ENCODE peak calls at places on chromosomes 6 and 20, in six cellular contexts. P is bronchial epithelial cell, R is neural progenitor cell, L is NB4, U is HL-60, Z is brain microvascular endothelial cell. N is an unnamed sample.

GRCh38 chr6:54695815-54696214 is 150.8 kb upstream of the FAM83B start:
- DNase-seq in P (no peak), R (no peak), L (peak), U (no peak), Z (no peak), N (no peak)

GRCh38 chr6:29602564-29603361 is 17.8 kb downstream of the OR2H2 start:
- DNase-seq in P (no peak), R (peak), L (peak), U (no peak), Z (peak), N (peak)

GRCh38 chr6:33860706-33861474 is 57.1 kb upstream of the MLN start:
- DNase-seq in P (peak), R (no peak), L (peak), U (no peak), Z (no peak), N (peak)

GRCh38 chr6:12760911-12761310 is 44.3 kb downstream of the PHACTR1 start:
- DNase-seq in P (no peak), R (no peak), L (no peak), U (no peak), Z (no peak), N (no peak)

GRCh38 chr6:53746442-53747103 is 48.2 kb upstream of the LRRC1 start:
- DNase-seq in P (peak), R (peak), L (no peak), U (no peak), Z (no peak), N (no peak)

GRCh38 chr6:71608646-71609045 is 277.7 kb upstream of the RIMS1 start:
- DNase-seq in P (peak), R (no peak), L (no peak), U (no peak), Z (no peak), N (no peak)

GRCh38 chr20:57717797-57718196 is 8.0 kb upstream of the PMEPA1 start:
- DNase-seq in P (peak), R (no peak), L (no peak), U (no peak), Z (no peak), N (no peak)

GRCh38 chr6:136012198-136012884 is 160.8 kb downstream of the PDE7B start:
- DNase-seq in P (peak), R (no peak), L (no peak), U (no peak), Z (peak), N (no peak)

GRCh38 chr6:31821301-31822037 is 6.1 kb upstream of the HSPA1B start:
- DNase-seq in P (no peak), R (peak), L (peak), U (no peak), Z (no peak), N (peak)

GRCh38 chr6:24672573-24673182 is 5.8 kb downstream of the ACOT13 start:
- DNase-seq in P (no peak), R (no peak), L (no peak), U (no peak), Z (no peak), N (no peak)

GRCh38 chr6:46655803-46656202 is 3.0 kb downstream of the SLC25A27 start:
- DNase-seq in P (no peak), R (peak), L (peak), U (no peak), Z (no peak), N (peak)

GRCh38 chr6:106972500-106972899 is 2.0 kb downstream of the CD24 start:
- DNase-seq in P (no peak), R (peak), L (no peak), U (no peak), Z (no peak), N (no peak)

GRCh38 chr6:3453410-3453809 is 3.4 kb downstream of the SLC22A23 start:
- DNase-seq in P (no peak), R (no peak), L (no peak), U (no peak), Z (no peak), N (no peak)

GRCh38 chr6:28977351-28978136 is 27.6 kb downstream of the ZNF311 start:
- DNase-seq in P (peak), R (peak), L (peak), U (peak), Z (peak), N (no peak)

GRCh38 chr6:42428326-42429041 is 23.2 kb downstream of the TRERF1 start:
- DNase-seq in P (no peak), R (peak), L (no peak), U (no peak), Z (no peak), N (no peak)

GRCh38 chr20:50113420-50114224 is 672 bp upstream of the UBE2V1 start:
- DNase-seq in P (no peak), R (no peak), L (no peak), U (no peak), Z (no peak), N (no peak)

GRCh38 chr6:30647039-30647801 is at the start of gene C6orf136:
- DNase-seq in P (peak), R (peak), L (peak), U (peak), Z (peak), N (peak)

GRCh38 chr6:28758046-28758817 is 165.6 kb downstream of the TRIM27 start:
- DNase-seq in P (peak), R (peak), L (peak), U (no peak), Z (peak), N (peak)

GRCh38 chr6:108711831-108712230 is 136.4 kb upstream of the ARMC2 start:
- DNase-seq in P (no peak), R (no peak), L (no peak), U (no peak), Z (no peak), N (no peak)
- H3K4me3 ChIP-seq in P (no peak), R (no peak), L (no peak), U (no peak), Z (no peak), N (no peak)

GRCh38 chr6:1389791-1390070 is 355 bp downstream of the FOXF2 start:
- DNase-seq in P (no peak), R (peak), L (no peak), U (no peak), Z (no peak), N (no peak)
- H3K4me3 ChIP-seq in P (no peak), R (peak), L (no peak), U (no peak), Z (no peak), N (peak)

GRCh38 chr6:277746-278145 is 14.5 kb upstream of the DUSP22 start:
- DNase-seq in P (no peak), R (no peak), L (no peak), U (no peak), Z (no peak), N (no peak)

GRCh38 chr6:278494-278893 is 13.8 kb upstream of the DUSP22 start:
- DNase-seq in P (no peak), R (no peak), L (no peak), U (no peak), Z (no peak), N (no peak)

DNA sequence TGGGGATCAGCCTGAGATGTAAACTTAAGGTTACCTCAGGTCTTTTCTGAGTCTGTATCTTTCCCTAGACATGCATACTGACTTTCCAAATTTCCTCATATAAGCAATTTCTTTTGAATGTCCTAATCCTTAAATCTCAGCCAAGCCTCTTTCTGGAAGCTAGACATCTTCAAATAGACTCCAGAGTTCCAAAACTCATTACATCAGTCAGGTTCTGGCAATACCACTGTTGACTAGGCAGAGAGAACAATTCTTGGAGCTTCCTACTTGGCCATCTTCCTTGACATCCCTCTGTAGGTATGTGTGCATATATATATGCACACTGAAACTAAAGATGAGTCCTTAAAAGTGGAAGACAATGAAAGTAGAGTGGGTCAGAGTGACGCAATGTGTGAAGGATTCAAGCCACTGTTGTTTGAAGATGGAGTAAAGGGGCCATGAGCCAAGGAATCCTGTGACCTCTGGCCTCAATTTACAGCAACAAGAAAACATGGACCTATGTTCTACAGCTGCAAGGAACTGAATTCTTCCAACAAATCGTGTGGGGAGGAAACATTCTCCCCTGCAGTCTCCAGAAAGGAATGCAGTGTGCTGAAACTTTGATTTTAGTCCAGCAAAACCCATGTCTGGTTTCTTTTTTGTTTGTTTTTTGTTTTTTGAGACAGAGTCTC is 18.7 kb upstream of the DUSP22 start:
- DNase-seq in P (no peak), R (no peak), L (no peak), U (no peak), Z (no peak), N (no peak)
- H3K4me3 ChIP-seq in P (no peak), R (no peak), L (no peak), U (no peak), Z (no peak), N (no peak)

GRCh38 chr6:73169633-73170032 is 55.7 kb downstream of the KHDC1L start:
- DNase-seq in P (peak), R (no peak), L (no peak), U (no peak), Z (no peak), N (no peak)
- H3K4me3 ChIP-seq in P (no peak), R (no peak), L (no peak), U (no peak), Z (no peak), N (no peak)

GRCh38 chr6:14121936-14122344 is 4.4 kb downstream of the CD83 start:
- DNase-seq in P (no peak), R (no peak), L (peak), U (peak), Z (no peak), N (no peak)
- H3K4me3 ChIP-seq in P (no peak), R (no peak), L (no peak), U (no peak), Z (no peak), N (no peak)

GRCh38 chr6:158287047-158287446 is 25.2 kb upstream of the TULP4 start:
- DNase-seq in P (no peak), R (no peak), L (no peak), U (no peak), Z (no peak), N (no peak)

GRCh38 chr6:158284340-158285210 is 27.7 kb upstream of the TULP4 start:
- DNase-seq in P (peak), R (peak), L (peak), U (no peak), Z (peak), N (no peak)

GRCh38 chr6:158285321-158285960 is 26.8 kb upstream of the TULP4 start:
- DNase-seq in P (no peak), R (peak), L (no peak), U (no peak), Z (no peak), N (no peak)

GRCh38 chr6:158286413-158286812 is 25.9 kb upstream of the TULP4 start:
- DNase-seq in P (peak), R (no peak), L (no peak), U (no peak), Z (peak), N (no peak)

GRCh38 chr6:158283304-158284005 is 28.8 kb upstream of the TULP4 start:
- DNase-seq in P (no peak), R (peak), L (peak), U (no peak), Z (peak), N (no peak)
- H3K4me3 ChIP-seq in P (no peak), R (peak), L (peak), U (no peak), Z (no peak), N (no peak)

DNA sequence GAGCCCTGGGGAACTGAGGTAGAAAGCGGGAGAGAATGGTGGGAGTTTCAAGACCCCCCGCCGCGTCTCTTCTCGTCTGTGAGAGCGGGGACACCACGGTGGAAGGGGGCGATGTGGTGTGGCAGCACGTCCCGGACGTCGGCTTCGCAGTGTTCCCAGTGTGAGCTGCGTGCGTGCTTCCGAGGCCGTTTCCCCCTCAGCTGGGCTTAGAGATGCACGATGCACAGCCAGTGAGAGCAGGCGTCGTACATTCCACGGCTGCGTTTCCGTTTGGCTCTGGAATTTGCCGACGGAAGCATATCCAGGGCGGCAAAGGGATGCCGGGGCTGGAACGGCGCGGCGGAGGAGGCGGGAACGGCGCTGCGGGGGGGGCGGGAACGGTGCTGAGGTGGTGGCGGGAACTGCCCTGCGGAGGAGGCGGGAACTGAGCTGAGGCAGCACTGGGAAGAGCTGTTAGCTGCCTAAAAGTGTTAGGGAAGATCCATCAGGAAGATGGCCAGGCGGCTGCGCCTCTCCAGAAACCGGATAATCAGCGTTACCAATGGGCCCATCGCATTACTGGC is 37.7 kb downstream of the KIF25 start:
- DNase-seq in P (no peak), R (peak), L (no peak), U (no peak), Z (peak), N (peak)
- H3K4me3 ChIP-seq in P (peak), R (peak), L (no peak), U (no peak), Z (peak), N (peak)

DNA sequence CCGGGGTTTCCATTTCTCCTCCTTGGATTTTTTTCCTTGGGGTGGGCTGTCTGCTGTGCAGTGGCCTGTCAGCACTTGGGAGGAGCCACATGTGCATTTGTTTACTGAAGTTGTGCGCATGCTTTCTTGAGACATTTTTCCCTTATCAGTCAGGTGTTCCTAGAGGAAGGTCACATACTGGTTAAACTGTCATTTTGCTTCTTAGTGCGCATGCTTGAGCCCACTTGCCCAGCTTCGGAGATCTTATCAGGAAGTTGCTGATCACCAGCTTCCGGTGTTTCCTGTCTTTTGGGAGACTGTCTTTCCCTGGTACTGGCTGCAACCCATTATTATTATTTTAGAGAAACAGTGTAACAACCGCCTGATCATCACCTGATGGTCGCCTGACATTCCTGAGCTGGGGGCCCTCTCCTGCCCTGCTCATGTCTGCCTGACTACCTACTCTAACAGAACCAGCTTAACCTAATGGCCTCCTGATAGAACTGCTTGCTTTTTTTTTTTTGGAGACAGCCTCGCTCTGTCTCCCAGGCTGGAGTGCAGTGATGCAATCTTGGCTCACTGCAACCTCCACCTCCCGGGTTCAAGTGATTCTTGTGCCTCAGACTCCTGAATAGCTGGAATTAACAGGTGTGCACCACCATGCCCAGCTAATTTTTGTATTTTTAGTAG is 378 bp upstream of the ERVFRD-1 start:
- DNase-seq in P (no peak), R (no peak), L (peak), U (peak), Z (no peak), N (no peak)
- H3K4me3 ChIP-seq in P (no peak), R (no peak), L (peak), U (peak), Z (no peak), N (no peak)

GRCh38 chr6:83708546-83708969 is 343 bp downstream of the SNAP91 start:
- DNase-seq in P (no peak), R (peak), L (no peak), U (no peak), Z (no peak), N (no peak)
- H3K4me3 ChIP-seq in P (peak), R (peak), L (no peak), U (peak), Z (peak), N (peak)

N was measured in SJCRH30.